ENCODE peak calls at places on chromosome 19, in five cellular contexts. Y, Z, G, P and D are unnamed samples. For H3K4me1, the result is how much of the 10 kb centered on the place peaks cover.

GRCh38 chr19:33395561-33396550 is 22.3 kb downstream of the CEBPG start:
- DNase-seq in Y (no peak), Z (no peak), G (no peak), P (peak), D (no peak)

GRCh38 chr19:33988601-33989000 is 183.7 kb upstream of the LSM14A start:
- DNase-seq in Y (no peak), Z (no peak), G (no peak), P (no peak), D (no peak)

GRCh38 chr19:12623361-12624031 is 12.8 kb downstream of the ZNF791 start:
- DNase-seq in Y (no peak), Z (no peak), G (no peak), P (no peak), D (no peak)

GRCh38 chr19:10295847-10296591 is 6.3 kb downstream of the ICAM5 start:
- DNase-seq in Y (no peak), Z (peak), G (no peak), P (peak), D (no peak)

GRCh38 chr19:41327076-41327475 is 17.1 kb downstream of the CCDC97 start:
- DNase-seq in Y (no peak), Z (no peak), G (no peak), P (no peak), D (no peak)

GRCh38 chr19:5540208-5540607 is 27.5 kb downstream of the TINCR start:
- DNase-seq in Y (no peak), Z (no peak), G (no peak), P (no peak), D (no peak)

GRCh38 chr19:17873661-17874422 is 2.1 kb downstream of the SLC5A5 start:
- DNase-seq in Y (peak), Z (peak), G (peak), P (peak), D (no peak)

GRCh38 chr19:55681131-55682087 is 6.4 kb downstream of the EPN1 start:
- DNase-seq in Y (no peak), Z (no peak), G (no peak), P (no peak), D (no peak)

GRCh38 chr19:56097306-56097705 is 23.8 kb downstream of the ZNF787 start:
- DNase-seq in Y (no peak), Z (no peak), G (no peak), P (no peak), D (no peak)

GRCh38 chr19:4570423-4570822 is 10.9 kb upstream of the SEMA6B start:
- DNase-seq in Y (no peak), Z (no peak), G (no peak), P (no peak), D (no peak)

GRCh38 chr19:29741226-29741625 is 26.2 kb upstream of the C19orf12 start:
- DNase-seq in Y (no peak), Z (no peak), G (no peak), P (no peak), D (no peak)

GRCh38 chr19:38049105-38049649 is 142.2 kb downstream of the SIPA1L3 start:
- DNase-seq in Y (no peak), Z (no peak), G (no peak), P (no peak), D (no peak)

GRCh38 chr19:18112989-18113478 is 15.5 kb downstream of the MAST3 start:
- DNase-seq in Y (peak), Z (peak), G (peak), P (peak), D (peak)

GRCh38 chr19:49850487-49851342 is at the start of gene PTOV1:
- DNase-seq in Y (peak), Z (peak), G (peak), P (peak), D (peak)

GRCh38 chr19:1392939-1393530 is 8.3 kb downstream of the GAMT start:
- DNase-seq in Y (no peak), Z (no peak), G (no peak), P (no peak), D (no peak)

GRCh38 chr19:44960906-44961734 is 5.9 kb downstream of the CLPTM1 start:
- DNase-seq in Y (no peak), Z (no peak), G (no peak), P (no peak), D (no peak)

GRCh38 chr19:40337107-40337506 is 11.1 kb downstream of the C19orf47 start:
- DNase-seq in Y (no peak), Z (no peak), G (no peak), P (no peak), D (no peak)

GRCh38 chr19:13153627-13154240 is 3.5 kb downstream of the IER2 start:
- DNase-seq in Y (no peak), Z (no peak), G (peak), P (no peak), D (no peak)

GRCh38 chr19:5470264-5470671 is 15.1 kb downstream of the ZNRF4 start:
- DNase-seq in Y (no peak), Z (no peak), G (no peak), P (no peak), D (peak)

GRCh38 chr19:51259348-51260245 is 8.7 kb downstream of the SIGLECL1 start:
- DNase-seq in Y (peak), Z (peak), G (peak), P (peak), D (peak)

GRCh38 chr19:29497686-29498436 is 27.9 kb upstream of the VSTM2B start:
- DNase-seq in Y (no peak), Z (no peak), G (no peak), P (no peak), D (no peak)

GRCh38 chr19:9945319-9945966 is 9.1 kb upstream of the OLFM2 start:
- DNase-seq in Y (no peak), Z (no peak), G (peak), P (peak), D (peak)

GRCh38 chr19:4354897-4355296 is 11.5 kb downstream of the MPND start:
- DNase-seq in Y (no peak), Z (no peak), G (no peak), P (no peak), D (no peak)

GRCh38 chr19:35136977-35137702 is 1.5 kb upstream of the FXYD1 start:
- DNase-seq in Y (no peak), Z (no peak), G (no peak), P (no peak), D (peak)

GRCh38 chr19:28443361-28443760 is 769.6 kb downstream of the UQCRFS1 start:
- DNase-seq in Y (no peak), Z (no peak), G (no peak), P (no peak), D (no peak)

GRCh38 chr19:35266904-35267817 is 1.6 kb upstream of the USF2 start:
- DNase-seq in Y (no peak), Z (peak), G (peak), P (peak), D (no peak)

GRCh38 chr19:38655148-38655824 is 7.8 kb downstream of the ACTN4 start:
- DNase-seq in Y (no peak), Z (no peak), G (no peak), P (no peak), D (no peak)

GRCh38 chr19:35429698-35430097 is 18.4 kb upstream of the FFAR2 start:
- DNase-seq in Y (no peak), Z (no peak), G (peak), P (no peak), D (no peak)

GRCh38 chr19:47093254-47093653 is 20.3 kb downstream of the ZC3H4 start:
- DNase-seq in Y (no peak), Z (no peak), G (no peak), P (no peak), D (no peak)

GRCh38 chr19:38693380-38694223 is 46.2 kb downstream of the ACTN4 start:
- DNase-seq in Y (peak), Z (no peak), G (no peak), P (no peak), D (peak)

GRCh38 chr19:47190167-47190727 is 40.8 kb downstream of the BBC3 start:
- DNase-seq in Y (peak), Z (no peak), G (peak), P (peak), D (peak)

GRCh38 chr19:36081385-36081784 is 26.7 kb downstream of the WDR62 start:
- DNase-seq in Y (no peak), Z (no peak), G (no peak), P (no peak), D (no peak)

GRCh38 chr19:18137242-18137641 is 15.7 kb upstream of the PIK3R2 start:
- DNase-seq in Y (no peak), Z (no peak), G (no peak), P (no peak), D (no peak)

GRCh38 chr19:16782719-16783118 is 46.5 kb upstream of the SIN3B start:
- DNase-seq in Y (no peak), Z (no peak), G (no peak), P (no peak), D (no peak)

GRCh38 chr19:23554548-23554947 is 132.5 kb downstream of the ZNF675 start:
- DNase-seq in Y (no peak), Z (no peak), G (no peak), P (no peak), D (no peak)

GRCh38 chr19:281992-282391 is 9.2 kb downstream of the PLPP2 start:
- DNase-seq in Y (no peak), Z (peak), G (no peak), P (no peak), D (no peak)

GRCh38 chr19:283395-283794 is 7.8 kb downstream of the PLPP2 start:
- DNase-seq in Y (no peak), Z (no peak), G (no peak), P (peak), D (no peak)

GRCh38 chr19:281156-281853 is 9.9 kb downstream of the PLPP2 start:
- DNase-seq in Y (no peak), Z (no peak), G (no peak), P (no peak), D (no peak)

GRCh38 chr19:280541-281007 is 10.6 kb downstream of the PLPP2 start:
- DNase-seq in Y (no peak), Z (no peak), G (peak), P (no peak), D (no peak)

DNA sequence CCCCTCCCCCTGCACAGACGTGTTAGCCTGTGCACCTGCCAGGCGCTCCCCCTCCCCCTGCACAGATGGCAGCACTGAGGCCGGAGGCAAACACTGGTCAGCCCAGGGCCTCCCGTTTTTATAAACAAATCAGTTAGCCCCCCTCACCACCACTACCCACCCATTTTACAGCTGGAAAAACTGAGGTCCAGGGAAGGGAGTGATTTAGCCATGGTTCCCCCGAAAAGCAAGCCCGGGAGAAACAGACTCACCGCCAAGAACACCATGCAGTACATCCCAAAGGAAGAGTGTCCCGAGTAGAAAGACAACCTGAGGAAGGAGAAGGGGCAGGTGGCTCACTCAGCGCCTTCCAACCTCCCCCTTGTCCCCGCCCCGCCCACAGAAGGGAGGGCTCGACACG is 8.7 kb downstream of the PLPP2 start:
- DNase-seq in Y (no peak), Z (no peak), G (no peak), P (no peak), D (no peak)
- H3K4me1 ChIP-seq in Y (under half), Z (under half), G (under half), P (under half), D (under half)

GRCh38 chr19:19155495-19156219 is 14.4 kb downstream of the MEF2B start:
- DNase-seq in Y (no peak), Z (no peak), G (no peak), P (no peak), D (no peak)
- TF ChIP-seq JUND in Y (no peak), Z (no peak), G (no peak), P (no peak), D (no peak)

DNA sequence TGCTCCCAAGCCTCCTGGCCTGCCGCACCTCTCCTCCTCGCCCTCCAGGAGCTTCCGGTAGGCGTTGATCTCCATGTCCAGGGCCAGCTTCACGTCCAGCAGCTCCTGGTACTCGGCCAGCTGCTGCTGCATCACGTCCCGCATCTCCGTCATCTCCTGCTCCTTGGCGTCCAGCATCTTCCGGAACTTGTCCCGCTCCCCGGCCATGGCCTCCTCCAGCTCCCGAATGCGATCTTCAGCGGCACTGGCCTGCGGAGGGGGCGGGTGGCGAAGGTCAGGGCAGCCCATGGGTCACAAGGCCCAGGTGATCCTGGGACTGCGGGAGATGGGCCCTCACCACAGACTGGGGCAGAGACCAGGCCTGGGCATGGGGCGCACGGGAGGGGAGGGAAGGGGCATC is 6.9 kb upstream of the TIMM13 start:
- DNase-seq in Y (no peak), Z (no peak), G (no peak), P (no peak), D (no peak)
- H3K4me1 ChIP-seq in Y (under half), Z (under half), G (under half), P (under half), D (under half)

GRCh38 chr19:14979498-14980255 is at the start of gene SLC1A6:
- DNase-seq in Y (no peak), Z (peak), G (no peak), P (peak), D (no peak)
- TF ChIP-seq JUND in Y (no peak), Z (no peak), G (no peak), P (no peak), D (no peak)

GRCh38 chr19:48332351-48332661 is 7.0 kb downstream of the EMP3 start:
- DNase-seq in Y (no peak), Z (no peak), G (no peak), P (no peak), D (no peak)
- H3K4me1 ChIP-seq in Y (under half), Z (under half), G (half or more), P (under half), D (under half)

DNA sequence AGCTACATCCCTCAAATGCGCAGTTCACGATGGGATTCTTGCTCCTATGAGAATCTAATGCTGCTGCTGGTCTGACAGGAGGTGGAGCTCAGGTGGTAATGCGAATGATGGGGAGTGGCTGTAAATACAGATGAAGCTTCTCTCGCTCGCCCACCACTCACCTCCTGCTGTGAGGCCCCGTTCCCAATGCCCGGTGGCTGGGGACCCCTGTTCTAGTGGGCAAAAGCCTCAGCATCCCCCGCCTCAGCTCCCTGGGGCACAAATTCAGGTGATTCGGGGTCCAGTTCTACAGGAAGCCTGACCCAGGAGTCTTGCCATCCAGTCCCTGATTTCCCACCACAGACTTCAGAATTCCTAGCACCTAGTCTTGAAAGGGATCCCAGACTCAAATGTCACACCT is 3.7 kb downstream of the RETN start:
- DNase-seq in Y (no peak), Z (no peak), G (no peak), P (no peak), D (no peak)
- TF ChIP-seq JUND in Y (no peak), Z (no peak), G (no peak), P (no peak), D (no peak)

GRCh38 chr19:8815780-8816179 is 16.3 kb downstream of the ZNF558 start:
- DNase-seq in Y (no peak), Z (no peak), G (no peak), P (no peak), D (no peak)
- H3K4me1 ChIP-seq in Y (under half), Z (under half), G (under half), P (under half), D (under half)

DNA sequence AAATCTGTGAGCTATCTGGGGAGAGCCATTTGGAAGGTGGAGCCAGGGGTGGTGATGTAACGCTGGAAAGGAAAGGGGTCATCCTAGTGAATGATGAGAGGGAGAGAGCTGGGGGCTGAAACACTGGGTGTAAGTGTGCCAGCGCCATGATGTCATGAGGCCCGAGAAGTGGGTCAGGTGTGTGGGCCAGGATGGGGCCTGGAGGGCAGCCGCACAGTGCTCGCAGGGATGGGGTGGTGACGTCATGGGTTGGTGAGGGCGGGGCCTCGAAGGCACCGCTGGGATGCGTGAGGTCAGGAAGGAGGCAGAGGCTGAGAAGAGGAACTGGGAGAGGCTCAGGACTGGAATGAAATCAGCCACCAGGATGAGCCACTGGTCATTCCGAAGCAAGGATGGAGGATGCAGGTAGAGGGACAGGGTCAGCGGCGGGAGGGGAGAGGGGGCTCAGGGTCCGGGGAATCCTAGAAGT is 4.4 kb downstream of the CCDC61 start:
- DNase-seq in Y (no peak), Z (peak), G (peak), P (peak), D (no peak)
- TF ChIP-seq JUND in Y (no peak), Z (peak), G (peak), P (no peak), D (no peak)